ENCODE peak calls at places on chromosome 18, in five cellular contexts. O is cardiac fibroblast; A is fibroblast of pulmonary artery; M is naive thymus-derived CD4-positive, alpha-beta T cell; Y is breast epithelium. B is an unnamed sample.
A peak's percentile ranks its signal among the peaks of the same experiment; 100 is the strongest.

GRCh38 chr18:51288582-51288981 is 91.1 kb upstream of the MEX3C start:
- DNase-seq in O (no peak), A (peak; percentile 21), M (no peak), Y (no peak), B (no peak)

GRCh38 chr18:37322497-37323035 is 243.0 kb downstream of the CELF4 start:
- DNase-seq in O (peak; percentile 27), A (peak; percentile 47), M (no peak), Y (no peak), B (no peak)

GRCh38 chr18:23814977-23815614 is 125.8 kb downstream of the LAMA3 start:
- DNase-seq in O (no peak), A (no peak), M (no peak), Y (no peak), B (no peak)

GRCh38 chr18:23951206-23951605 is 63.3 kb upstream of the TTC39C start:
- DNase-seq in O (no peak), A (no peak), M (no peak), Y (no peak), B (no peak)

GRCh38 chr18:69580107-69580506 is 179.4 kb downstream of the DOK6 start:
- DNase-seq in O (peak; percentile 24), A (peak; percentile 39), M (peak; percentile 3), Y (no peak), B (no peak)

GRCh38 chr18:41842886-41843285 is 112.1 kb upstream of the PIK3C3 start:
- DNase-seq in O (peak; percentile 52), A (peak; percentile 8), M (no peak), Y (no peak), B (no peak)

GRCh38 chr18:8506251-8507049 is 102.8 kb upstream of the RAB12 start:
- DNase-seq in O (no peak), A (no peak), M (no peak), Y (no peak), B (no peak)

GRCh38 chr18:68520406-68521075 is 194.4 kb downstream of the TMX3 start:
- DNase-seq in O (peak; percentile 80), A (peak; percentile 66), M (no peak), Y (no peak), B (peak; percentile 3)

GRCh38 chr18:23828426-23828825 is 139.2 kb downstream of the LAMA3 start:
- DNase-seq in O (peak; percentile 87), A (peak; percentile 92), M (peak; percentile 41), Y (no peak), B (peak; percentile 75)

GRCh38 chr18:70961933-70962332 is 673.1 kb downstream of the SOCS6 start:
- DNase-seq in O (no peak), A (no peak), M (no peak), Y (no peak), B (no peak)

GRCh38 chr18:24869285-24869684 is 408.8 kb downstream of the HRH4 start:
- DNase-seq in O (no peak), A (no peak), M (no peak), Y (no peak), B (no peak)

GRCh38 chr18:56727399-56727798 is 76.2 kb downstream of the WDR7 start:
- DNase-seq in O (peak; percentile 16), A (no peak), M (no peak), Y (no peak), B (no peak)
- H3K4me3 ChIP-seq in O (no peak overlapping the region), A (no peak overlapping the region), M (no peak overlapping the region), Y (no peak overlapping the region), B (no peak overlapping the region)

DNA sequence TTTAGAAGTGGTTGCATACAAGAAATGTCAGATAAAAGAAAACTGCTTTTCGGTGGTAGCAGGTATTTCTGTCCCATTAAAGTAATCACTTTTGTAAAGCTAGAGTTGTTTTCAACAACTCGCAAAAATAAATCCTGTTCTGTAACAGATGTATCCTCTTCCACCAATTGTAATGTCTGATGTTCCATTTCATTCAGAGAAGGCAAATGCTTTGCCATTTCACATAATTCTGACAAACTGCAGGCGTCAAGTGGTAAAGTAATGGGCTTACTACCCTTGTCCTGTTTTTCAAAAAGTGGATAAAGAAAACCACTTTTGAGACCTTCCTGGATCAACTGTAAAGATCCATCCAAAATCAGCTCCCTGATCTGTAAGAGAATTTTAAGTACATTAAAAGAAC is 16.6 kb downstream of the METTL4 start:
- DNase-seq in O (no peak), A (no peak), M (no peak), Y (no peak), B (no peak)
- H3K4me3 ChIP-seq in O (no peak overlapping the region), A (no peak overlapping the region), M (no peak overlapping the region), Y (no peak overlapping the region), B (no peak overlapping the region)

DNA sequence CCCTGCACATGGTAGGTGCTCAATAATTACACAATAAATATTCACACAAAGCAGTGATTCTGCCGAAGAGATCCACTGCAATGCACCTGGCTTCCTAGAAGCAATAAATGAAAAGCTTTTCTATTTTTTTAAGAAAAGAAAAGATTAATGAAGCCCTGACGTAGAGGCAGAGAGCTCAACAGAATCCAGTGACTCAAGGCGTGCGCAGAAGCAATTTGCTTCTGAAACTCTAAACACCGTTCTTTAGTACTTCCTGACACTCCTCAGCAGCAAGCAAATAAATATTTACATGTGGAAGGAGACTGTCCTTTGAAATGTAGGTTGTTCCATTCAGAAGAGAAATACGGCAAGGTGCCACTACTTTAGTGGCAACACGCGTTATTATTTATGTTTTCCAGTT is 126.1 kb upstream of the ZNF516 start:
- DNase-seq in O (peak; percentile 20), A (no peak), M (no peak), Y (no peak), B (no peak)
- H3K4me3 ChIP-seq in O (peak overlapping the region; percentile 15), A (no peak overlapping the region), M (no peak overlapping the region), Y (peak overlapping the region; percentile 66), B (peak overlapping the region; percentile 44)

DNA sequence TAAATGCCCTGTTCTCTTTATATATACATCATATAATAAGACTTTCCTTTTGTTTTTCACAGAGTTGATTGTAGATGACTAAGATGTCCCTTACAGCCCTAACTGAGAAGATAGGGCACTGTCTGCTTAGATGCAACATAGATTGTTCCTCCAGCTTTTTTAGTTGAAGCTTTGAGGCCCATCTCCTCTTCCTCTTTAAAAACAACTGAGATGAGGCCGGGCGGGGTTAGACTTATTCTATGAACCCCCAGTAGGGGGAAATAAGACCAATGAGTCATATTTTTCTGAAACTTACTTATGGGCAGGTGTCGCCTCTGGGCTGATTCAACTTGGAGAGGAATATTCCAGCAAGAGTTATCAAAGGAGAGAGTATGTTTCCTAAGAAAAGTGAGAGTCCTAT is 84.6 kb downstream of the FBXO15 start:
- DNase-seq in O (no peak), A (no peak), M (no peak), Y (no peak), B (no peak)
- H3K4me3 ChIP-seq in O (no peak overlapping the region), A (no peak overlapping the region), M (no peak overlapping the region), Y (no peak overlapping the region), B (no peak overlapping the region)

GRCh38 chr18:44678725-44679055 is 2.0 kb upstream of the SETBP1 start:
- DNase-seq in O (no peak), A (no peak), M (no peak), Y (no peak), B (no peak)
- H3K4me3 ChIP-seq in O (no peak overlapping the region), A (no peak overlapping the region), M (no peak overlapping the region), Y (peak overlapping the region; percentile 84), B (peak overlapping the region; percentile 23)

DNA sequence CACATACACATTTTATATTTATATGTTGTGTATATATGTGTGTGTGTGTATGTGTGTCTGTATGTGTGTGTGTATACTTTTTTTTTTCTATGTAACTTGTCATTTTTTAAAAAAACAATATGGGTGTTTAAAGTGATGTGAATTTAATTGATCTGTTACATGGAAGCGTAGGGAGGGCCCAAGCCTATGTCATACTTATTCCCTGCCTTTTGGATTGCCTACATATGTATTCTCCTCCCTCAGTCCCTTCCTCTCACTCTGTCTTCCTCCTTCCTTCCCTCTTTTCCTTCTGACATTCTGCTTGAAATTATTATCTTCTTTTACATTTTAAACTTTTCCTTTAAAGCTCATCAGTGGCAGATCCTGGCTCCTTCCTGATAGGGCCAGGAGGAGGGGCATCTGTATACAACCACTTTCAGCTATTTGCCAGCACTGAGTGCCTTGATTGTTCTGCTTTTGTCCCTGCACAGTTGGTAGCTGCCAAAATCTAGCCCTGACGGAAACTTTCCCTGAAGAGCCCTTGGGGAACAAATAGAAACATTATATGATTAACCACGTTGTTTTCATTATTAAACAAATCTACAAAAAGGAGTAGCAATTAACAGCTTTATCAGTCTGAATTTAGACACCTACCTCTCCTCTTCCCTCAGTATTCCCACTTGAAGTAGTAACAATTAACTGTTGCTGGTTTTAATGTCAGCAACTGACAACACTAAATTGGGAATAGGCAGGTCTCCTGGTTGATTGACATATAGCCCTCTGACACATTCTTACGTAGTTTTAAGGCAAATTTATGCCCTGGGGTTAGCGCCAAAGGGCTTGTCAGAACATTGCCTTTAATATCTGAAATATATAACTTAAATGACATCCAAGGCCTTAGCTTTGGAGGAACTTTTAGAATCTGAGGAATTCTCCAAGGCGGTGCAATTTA is 7.1 kb downstream of the ASXL3 start:
- DNase-seq in O (no peak), A (no peak), M (no peak), Y (no peak), B (no peak)
- H3K4me3 ChIP-seq in O (no peak overlapping the region), A (no peak overlapping the region), M (no peak overlapping the region), Y (no peak overlapping the region), B (no peak overlapping the region)

DNA sequence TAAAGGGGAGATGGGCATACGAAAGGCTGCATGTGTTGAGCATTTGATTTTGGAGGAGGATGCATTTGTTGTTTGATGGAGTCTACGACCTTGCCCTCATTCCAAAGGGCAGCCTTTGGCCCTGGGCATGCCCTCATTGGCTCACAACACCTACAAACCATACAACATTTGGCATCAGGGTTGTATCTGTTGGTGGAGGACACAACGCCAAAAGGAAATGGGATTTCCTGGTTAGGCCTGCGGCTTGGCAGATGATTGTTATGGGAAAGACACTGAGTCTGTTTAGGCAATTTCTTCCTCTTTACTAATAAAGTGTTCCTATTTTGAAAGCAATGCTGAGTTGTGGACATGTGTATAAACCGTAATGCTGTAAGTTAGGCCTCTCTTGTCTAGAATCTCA is 246.9 kb downstream of the LDLRAD4 start:
- DNase-seq in O (no peak), A (no peak), M (no peak), Y (no peak), B (no peak)
- H3K4me3 ChIP-seq in O (no peak overlapping the region), A (no peak overlapping the region), M (peak overlapping the region; percentile 66), Y (no peak overlapping the region), B (no peak overlapping the region)

GRCh38 chr18:34710430-34711386 is 610 bp downstream of the DTNA start:
- DNase-seq in O (peak; percentile 74), A (peak; percentile 75), M (no peak), Y (no peak), B (no peak)
- H3K4me3 ChIP-seq in O (peak overlapping the region; percentile 48), A (peak overlapping the region; percentile 51), M (no peak overlapping the region), Y (peak overlapping the region; percentile 37), B (peak overlapping the region; percentile 69)

GRCh38 chr18:31649449-31649848 is 34.9 kb downstream of the B4GALT6 start:
- DNase-seq in O (no peak), A (no peak), M (no peak), Y (no peak), B (no peak)
- H3K4me3 ChIP-seq in O (no peak overlapping the region), A (no peak overlapping the region), M (no peak overlapping the region), Y (no peak overlapping the region), B (no peak overlapping the region)

GRCh38 chr18:48958951-48959350 is 8.2 kb upstream of the SMAD7 start:
- DNase-seq in O (no peak), A (no peak), M (no peak), Y (no peak), B (no peak)
- H3K4me3 ChIP-seq in O (no peak overlapping the region), A (no peak overlapping the region), M (no peak overlapping the region), Y (no peak overlapping the region), B (no peak overlapping the region)

B was measured in retinal pigment epithelial cell.